ENCODE peak calls at places on chromosomes 7 and 10, in nine cellular contexts. I, A, V, M, R, W, Z, H and D are unnamed samples.
A peak's percentile ranks its signal among the peaks of the same experiment; 100 is the strongest.

GRCh38 chr10:103580011-103580410 is 86.5 kb downstream of the NEURL1 start:
- DNase-seq in W (no peak), A (no peak), V (no peak), R (no peak), H (peak; percentile 80), I (no peak), M (no peak), Z (no peak), D (no peak)

GRCh38 chr7:151461942-151462230 is 21.9 kb upstream of the CRYGN start:
- DNase-seq in R (no peak), A (no peak), Z (no peak), M (no peak), V (no peak), W (no peak), H (no peak), I (no peak), D (no peak)

GRCh38 chr7:111561659-111561908 is 708 bp downstream of the IMMP2L start:
- DNase-seq in W (no peak), A (no peak), Z (peak; percentile 10), M (no peak), V (no peak), H (no peak), R (no peak), I (no peak), D (no peak)

GRCh38 chr7:155918720-155919399 is 106.6 kb upstream of the SHH start:
- DNase-seq in A (peak; percentile 98), H (no peak), W (no peak), Z (peak; percentile 84), R (peak; percentile 87), I (no peak), M (no peak), V (no peak), D (peak; percentile 13)

GRCh38 chr10:79390551-79391229 is 43.4 kb downstream of the PPIF start:
- DNase-seq in Z (no peak), R (no peak), A (no peak), I (peak; percentile 4), H (peak; percentile 13), W (no peak), M (no peak), V (peak; percentile 40), D (no peak)

GRCh38 chr10:12501851-12502525 is 152.6 kb downstream of the CAMK1D start:
- DNase-seq in Z (peak; percentile 18), V (no peak), H (no peak), R (no peak), A (no peak), W (no peak), I (no peak), M (no peak), D (no peak)

GRCh38 chr10:59675812-59676211 is 33.8 kb downstream of the SLC16A9 start:
- DNase-seq in W (no peak), I (no peak), R (peak; percentile 20), M (no peak), H (no peak), Z (no peak), A (peak; percentile 15), V (no peak), D (no peak)

GRCh38 chr7:33639552-33640197 is 265.7 kb upstream of the BMPER start:
- DNase-seq in A (no peak), R (no peak), V (no peak), M (peak; percentile 72), Z (no peak), H (no peak), I (no peak), W (no peak), D (no peak)

GRCh38 chr7:3588341-3588740 is 287.3 kb downstream of the SDK1 start:
- DNase-seq in A (no peak), V (no peak), R (no peak), I (no peak), M (no peak), H (no peak), Z (no peak), W (no peak), D (no peak)

GRCh38 chr10:71801357-71801756 is 28.0 kb upstream of the VSIR start:
- DNase-seq in A (no peak), V (no peak), W (no peak), R (no peak), H (no peak), M (no peak), I (no peak), Z (no peak), D (no peak)